ENCODE peak calls at places on chromosomes 6 and 20, in ten cellular contexts. M is A549, R is stomach, W is heart left ventricle, Q is endothelial cell of umbilical vein, O is tibial nerve, D is H54, A is spleen, G is adrenal gland, Z is IMR-90. F is an unnamed sample.

GRCh38 chr6:135180458-135181332 is at the start of gene MYB:
- DNase-seq in R (peak; percentile 54), W (peak; percentile 30), M (peak; percentile 59), O (no peak), D (peak; percentile 71), G (peak; percentile 54), Q (peak; percentile 40), A (peak; percentile 91), Z (peak; percentile 38), F (no peak)

GRCh38 chr20:38418509-38419204 is 16.5 kb downstream of the SNHG17 start:
- DNase-seq in A (no peak), Q (peak; percentile 77), R (peak; percentile 35), G (peak; percentile 38), W (peak; percentile 50), D (no peak), Z (peak; percentile 40), M (no peak), O (peak; percentile 23), F (no peak)

GRCh38 chr6:53484409-53485280 is 60.3 kb downstream of the GCLC start:
- DNase-seq in D (no peak), G (peak; percentile 77), A (no peak), O (peak; percentile 99), R (peak; percentile 83), M (peak; percentile 67), W (peak; percentile 64), Q (peak; percentile 84), Z (peak; percentile 75), F (no peak)

GRCh38 chr20:58892126-58892931 is 39.8 kb downstream of the GNAS start:
- DNase-seq in Z (peak; percentile 50), G (peak; percentile 78), A (peak; percentile 93), M (peak; percentile 80), R (peak; percentile 67), D (peak; percentile 67), W (peak; percentile 89), O (peak; percentile 60), Q (peak; percentile 64), F (peak; percentile 70)

GRCh38 chr20:60232380-60232779 is 274.2 kb downstream of the CDH26 start:
- DNase-seq in W (no peak), O (no peak), D (no peak), R (no peak), Q (no peak), Z (no peak), M (no peak), G (no peak), A (no peak), F (no peak)

GRCh38 chr6:84422380-84422968 is 195.0 kb upstream of the CEP162 start:
- DNase-seq in Q (peak; percentile 77), W (peak; percentile 18), Z (peak; percentile 41), M (peak; percentile 64), G (peak; percentile 20), R (no peak), O (peak; percentile 65), D (peak; percentile 30), A (no peak), F (no peak)

GRCh38 chr6:158313989-158314388 is 1.7 kb downstream of the TULP4 start:
- DNase-seq in W (no peak), A (peak; percentile 78), Q (no peak), D (no peak), G (no peak), R (no peak), M (no peak), O (no peak), Z (no peak), F (no peak)

GRCh38 chr6:13866291-13866690 is 51.9 kb upstream of the MCUR1 start:
- DNase-seq in W (no peak), A (no peak), Q (no peak), Z (no peak), D (no peak), M (no peak), G (no peak), R (no peak), O (no peak), F (no peak)

GRCh38 chr6:80872951-80873308 is 766.5 kb downstream of the BCKDHB start:
- DNase-seq in Q (no peak), D (no peak), M (no peak), W (no peak), A (no peak), R (no peak), G (no peak), O (no peak), Z (no peak), F (no peak)

GRCh38 chr6:121382467-121383121 is 48.3 kb upstream of the TBC1D32 start:
- DNase-seq in Z (no peak), R (no peak), W (no peak), G (no peak), O (no peak), M (peak; percentile 12), Q (no peak), D (no peak), A (no peak), F (no peak)

GRCh38 chr20:63706027-63706695 is 1.6 kb downstream of the ARFRP1 start:
- DNase-seq in Q (no peak), Z (no peak), A (peak; percentile 78), D (no peak), G (peak; percentile 20), O (no peak), M (no peak), R (no peak), W (no peak), F (no peak)

GRCh38 chr20:49567421-49568256 is at the start of gene PTGIS:
- DNase-seq in A (no peak), O (no peak), W (no peak), R (peak; percentile 25), D (no peak), G (no peak), Q (no peak), Z (no peak), M (no peak), F (no peak)

GRCh38 chr6:11732036-11732545 is 46.5 kb downstream of the ADTRP start:
- DNase-seq in M (no peak), G (peak; percentile 43), Z (peak; percentile 12), Q (no peak), W (peak; percentile 58), A (peak; percentile 84), D (no peak), O (peak; percentile 81), R (peak; percentile 34), F (peak; percentile 38)

GRCh38 chr6:66578362-66578761 is 871.3 kb upstream of the EYS start:
- DNase-seq in O (no peak), R (no peak), M (no peak), A (no peak), Q (no peak), G (no peak), D (no peak), Z (no peak), W (no peak), F (no peak)

GRCh38 chr6:139044250-139044649 is 15.7 kb downstream of the ABRACL start:
- DNase-seq in M (no peak), A (no peak), O (no peak), Z (no peak), G (no peak), W (no peak), D (no peak), Q (no peak), R (no peak), F (no peak)
- TF ChIP-seq POLR2A in M (no peak), A (no peak), O (no peak), Z (no peak), G (no peak), W (no peak), D (no peak), Q (no peak), R (no peak), F (no peak)

GRCh38 chr6:57316581-57317059 is 810 bp upstream of the PRIM2 start:
- DNase-seq in D (peak; percentile 74), G (peak; percentile 80), Q (peak; percentile 94), Z (peak; percentile 92), M (peak; percentile 90), R (peak; percentile 81), O (peak; percentile 79), W (peak; percentile 77), A (peak; percentile 90), F (peak; percentile 62)

GRCh38 chr6:57313711-57314471 is 3.5 kb upstream of the PRIM2 start:
- DNase-seq in W (no peak), O (no peak), A (no peak), D (peak; percentile 74), G (no peak), Q (peak; percentile 88), M (peak; percentile 74), Z (peak; percentile 98), R (no peak), F (no peak)

GRCh38 chr6:57315851-57316250 is 1.6 kb upstream of the PRIM2 start:
- DNase-seq in W (no peak), Q (no peak), R (no peak), A (no peak), D (no peak), Z (no peak), O (no peak), M (no peak), G (no peak), F (no peak)

GRCh38 chr6:57313009-57313408 is 4.4 kb upstream of the PRIM2 start:
- DNase-seq in G (no peak), O (no peak), D (no peak), Q (no peak), A (no peak), M (no peak), Z (no peak), R (no peak), W (no peak), F (no peak)

GRCh38 chr6:57317060-57317943 is at the start of gene PRIM2:
- DNase-seq in Q (peak; percentile 84), W (peak; percentile 83), D (peak; percentile 89), G (peak; percentile 85), A (peak; percentile 93), M (peak; percentile 83), O (peak; percentile 76), Z (peak; percentile 76), R (peak; percentile 88), F (peak; percentile 67)
- TF ChIP-seq POLR2A in Q (peak; percentile 79), W (no peak), D (peak; percentile 67), G (no peak), A (no peak), M (peak; percentile 71), O (peak; percentile 43), Z (peak; percentile 7), R (no peak), F (no peak)

DNA sequence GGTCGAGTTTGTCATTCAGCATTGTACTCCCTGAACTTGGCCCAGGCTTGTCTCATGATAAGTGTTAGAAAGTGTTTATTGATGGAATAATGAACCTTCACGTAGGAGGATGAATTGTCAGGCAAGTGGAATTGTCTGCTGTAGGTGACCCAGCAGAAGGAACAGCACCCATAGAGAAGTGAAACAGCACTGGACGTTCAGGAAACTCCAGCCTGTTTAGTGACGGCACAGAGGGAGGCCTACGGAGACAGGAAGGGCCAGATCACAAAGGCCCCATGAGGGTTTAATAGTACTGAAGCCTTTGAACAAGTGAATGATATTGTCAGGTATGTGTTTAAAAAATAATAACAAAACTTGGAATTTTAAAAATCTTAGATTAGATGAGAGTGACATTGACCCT is 2.9 kb downstream of the STX11 start:
- DNase-seq in G (no peak), Q (no peak), D (no peak), R (no peak), W (no peak), O (peak; percentile 14), M (no peak), Z (no peak), A (no peak), F (no peak)
- TF ChIP-seq POLR2A in G (no peak), Q (no peak), D (no peak), R (no peak), W (no peak), O (no peak), M (no peak), Z (no peak), A (no peak), F (no peak)

DNA sequence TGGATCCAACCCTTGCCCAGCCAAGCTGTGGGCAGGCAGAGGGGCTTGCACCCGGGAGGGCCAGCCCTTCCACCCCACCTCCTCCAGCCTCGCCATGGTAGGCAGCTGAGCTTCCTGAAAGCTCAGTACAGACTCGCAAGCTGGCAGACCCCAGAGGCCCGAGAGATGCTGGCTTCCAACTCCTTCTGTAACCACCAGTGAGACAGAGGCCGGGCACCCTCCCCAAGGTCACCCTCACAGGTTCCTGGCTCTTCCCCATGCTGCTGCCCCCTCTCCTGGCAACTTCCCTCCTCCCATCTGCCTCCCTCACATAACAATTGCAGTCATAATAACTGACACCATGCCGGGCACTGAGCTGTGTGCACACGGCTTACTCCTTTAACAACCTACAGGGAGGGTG is 26.2 kb upstream of the NOL4L start:
- DNase-seq in A (no peak), O (no peak), Z (no peak), R (no peak), D (no peak), G (no peak), Q (no peak), M (no peak), W (no peak), F (no peak)
- TF ChIP-seq POLR2A in A (no peak), O (no peak), Z (no peak), R (no peak), D (no peak), G (no peak), Q (no peak), M (no peak), W (no peak), F (no peak)

F was measured in breast epithelium.